ENCODE peak calls at places on chromosomes 4 and X, in four cellular contexts. O is lower leg skin, D is tibial nerve, K is stomach. Z is an unnamed sample.

GRCh38 chrX:30812326-30812725 is 76.7 kb downstream of the TAB3 start:
- DNase-seq in D (no peak), K (no peak), O (no peak), Z (no peak)

GRCh38 chr4:88296413-88297052 is 12.2 kb upstream of the PPM1K start:
- DNase-seq in O (no peak), D (no peak), K (no peak), Z (no peak)

GRCh38 chrX:132774312-132774711 is 184.1 kb downstream of the HS6ST2 start:
- DNase-seq in O (no peak), K (no peak), D (no peak), Z (no peak)

GRCh38 chr4:155889036-155889793 is 14.3 kb upstream of the TDO2 start:
- DNase-seq in D (no peak), O (no peak), K (no peak), Z (peak; percentile 68)

GRCh38 chr4:23165669-23166068 is 472.9 kb downstream of the GBA3 start:
- DNase-seq in D (no peak), K (no peak), O (no peak), Z (no peak)

GRCh38 chr4:20687894-20688293 is 12.4 kb upstream of the PACRGL start:
- DNase-seq in K (no peak), D (no peak), O (no peak), Z (no peak)

GRCh38 chr4:152856960-152857359 is 77.2 kb downstream of the ARFIP1 start:
- DNase-seq in D (no peak), O (no peak), K (no peak), Z (no peak)

GRCh38 chr4:179751669-179752068 is 2309.4 kb upstream of the AGA start:
- DNase-seq in K (no peak), D (no peak), O (no peak), Z (no peak)

GRCh38 chr4:122602277-122603142 is 18.4 kb downstream of the IL21 start:
- DNase-seq in O (no peak), D (no peak), K (no peak), Z (no peak)

GRCh38 chr4:151806511-151806927 is 45.7 kb upstream of the GATB start:
- DNase-seq in D (no peak), K (no peak), O (no peak), Z (no peak)

GRCh38 chr4:150385606-150386005 is 196.3 kb upstream of the MAB21L2 start:
- DNase-seq in O (no peak), K (no peak), D (peak; percentile 17), Z (no peak)

GRCh38 chr4:176150283-176150682 is 45.1 kb downstream of the SPATA4 start:
- DNase-seq in K (no peak), O (no peak), D (no peak), Z (no peak)

GRCh38 chrX:14357314-14357713 is 172.0 kb upstream of the GLRA2 start:
- DNase-seq in D (no peak), K (no peak), O (no peak), Z (no peak)

GRCh38 chrX:103556941-103557340 is 28.4 kb upstream of the TCEAL4 start:
- DNase-seq in O (no peak), D (no peak), K (no peak), Z (no peak)

GRCh38 chr4:76836860-76837564 is 60.9 kb downstream of the SOWAHB start:
- DNase-seq in O (no peak), D (no peak), K (no peak), Z (no peak)

GRCh38 chr4:168566736-168567135 is 69.9 kb downstream of the PALLD start:
- DNase-seq in O (no peak), D (no peak), K (no peak), Z (no peak)

GRCh38 chr4:37882665-37883296 is 8.1 kb upstream of the TBC1D1 start:
- DNase-seq in K (no peak), O (no peak), D (no peak), Z (no peak)

GRCh38 chr4:177237291-177237690 is 72.4 kb upstream of the NEIL3 start:
- DNase-seq in O (no peak), K (no peak), D (no peak), Z (no peak)

GRCh38 chr4:1310031-1310795 is 20.5 kb downstream of the MAEA start:
- DNase-seq in D (no peak), K (no peak), O (no peak), Z (peak; percentile 17)

GRCh38 chr4:1307951-1308735 is 18.5 kb downstream of the MAEA start:
- DNase-seq in D (no peak), O (no peak), K (no peak), Z (no peak)

GRCh38 chr4:1305781-1306455 is 16.2 kb downstream of the MAEA start:
- DNase-seq in O (no peak), D (no peak), K (no peak), Z (peak; percentile 27)

GRCh38 chr4:1310796-1311715 is 21.4 kb downstream of the MAEA start:
- DNase-seq in D (no peak), O (no peak), K (no peak), Z (peak; percentile 48)

DNA sequence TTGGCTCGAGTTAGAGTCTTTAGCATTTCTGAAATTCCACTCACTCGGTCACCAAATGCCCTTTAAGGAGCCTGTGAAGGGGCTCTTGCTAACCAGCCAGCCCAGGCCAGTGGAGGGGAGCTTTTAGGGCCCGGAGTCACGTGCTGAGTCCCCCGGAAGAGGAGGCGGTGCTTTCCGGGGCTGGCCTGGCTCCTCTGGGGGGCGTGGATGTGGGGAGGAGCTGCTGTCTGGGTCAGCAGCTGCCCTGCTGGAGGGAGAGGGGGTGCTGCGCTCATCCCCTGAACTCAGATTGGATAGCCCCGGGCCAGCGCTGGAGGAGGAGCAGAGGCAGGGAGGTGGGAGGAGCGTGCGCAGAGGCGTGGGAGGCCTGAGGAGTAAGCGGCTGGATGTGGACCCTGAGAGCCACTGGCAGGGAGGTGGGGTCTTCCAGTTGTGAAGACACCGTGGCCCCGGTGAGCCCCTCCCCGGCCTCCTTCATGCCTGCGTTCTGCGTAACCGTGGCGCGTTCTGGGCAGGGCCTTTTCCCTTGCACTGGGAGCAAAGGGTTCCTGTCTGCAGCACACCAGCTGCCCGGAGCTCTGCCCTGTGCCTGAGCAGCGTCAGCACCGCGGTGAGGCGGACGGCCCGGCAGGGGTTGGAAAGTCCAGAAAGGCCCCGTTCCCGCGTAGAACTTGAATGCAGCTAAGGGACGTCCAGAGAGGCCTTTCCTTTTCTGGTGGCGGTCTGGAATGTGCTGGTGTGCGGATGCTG is 19.7 kb downstream of the MAEA start:
- DNase-seq in K (peak; percentile 68), O (peak; percentile 96), D (peak; percentile 81), Z (peak; percentile 83)
- TF ChIP-seq POLR2A in K (no peak), O (no peak), D (no peak), Z (no peak)

GRCh38 chr4:73851293-73851692 is 1.8 kb upstream of the PF4V1 start:
- DNase-seq in O (no peak), D (no peak), K (no peak), Z (no peak)

GRCh38 chr4:73853718-73854473 is 800 bp downstream of the PF4V1 start:
- DNase-seq in K (no peak), O (no peak), D (no peak), Z (no peak)

GRCh38 chr4:73855406-73855805 is 2.3 kb downstream of the PF4V1 start:
- DNase-seq in K (no peak), D (no peak), O (no peak), Z (no peak)

GRCh38 chr4:73852771-73853170 is 325 bp upstream of the PF4V1 start:
- DNase-seq in K (no peak), D (no peak), O (no peak), Z (no peak)

DNA sequence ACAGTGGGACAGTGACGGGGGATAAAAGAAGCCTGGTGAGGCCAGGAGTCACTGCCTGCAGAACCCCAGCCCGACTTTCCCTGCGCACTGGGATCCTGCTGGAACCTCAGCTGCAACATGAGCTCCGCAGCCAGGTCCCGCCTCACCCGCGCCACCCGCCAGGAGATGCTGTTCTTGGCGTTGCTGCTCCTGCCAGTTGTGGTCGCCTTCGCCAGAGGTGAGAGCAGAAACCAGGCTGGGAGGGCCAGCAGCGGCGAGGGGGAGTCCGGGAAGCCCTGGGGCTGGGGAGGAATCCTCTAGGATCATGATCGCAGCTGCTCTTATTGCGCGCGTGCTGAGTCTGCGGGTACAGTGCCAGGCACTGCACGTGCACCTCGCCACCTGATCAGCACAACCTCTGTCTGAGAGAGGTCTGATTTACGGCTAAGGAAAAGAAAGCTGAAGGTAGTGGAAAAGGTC is at the start of gene PF4V1:
- DNase-seq in O (peak; percentile 82), K (peak; percentile 50), D (no peak), Z (peak; percentile 61)
- H3K4me3 ChIP-seq in O (no peak within 1 kb of the TSS), K (peak within 1 kb of the TSS; percentile 28), D (no peak within 1 kb of the TSS), Z (peak within 1 kb of the TSS; percentile 19)

DNA sequence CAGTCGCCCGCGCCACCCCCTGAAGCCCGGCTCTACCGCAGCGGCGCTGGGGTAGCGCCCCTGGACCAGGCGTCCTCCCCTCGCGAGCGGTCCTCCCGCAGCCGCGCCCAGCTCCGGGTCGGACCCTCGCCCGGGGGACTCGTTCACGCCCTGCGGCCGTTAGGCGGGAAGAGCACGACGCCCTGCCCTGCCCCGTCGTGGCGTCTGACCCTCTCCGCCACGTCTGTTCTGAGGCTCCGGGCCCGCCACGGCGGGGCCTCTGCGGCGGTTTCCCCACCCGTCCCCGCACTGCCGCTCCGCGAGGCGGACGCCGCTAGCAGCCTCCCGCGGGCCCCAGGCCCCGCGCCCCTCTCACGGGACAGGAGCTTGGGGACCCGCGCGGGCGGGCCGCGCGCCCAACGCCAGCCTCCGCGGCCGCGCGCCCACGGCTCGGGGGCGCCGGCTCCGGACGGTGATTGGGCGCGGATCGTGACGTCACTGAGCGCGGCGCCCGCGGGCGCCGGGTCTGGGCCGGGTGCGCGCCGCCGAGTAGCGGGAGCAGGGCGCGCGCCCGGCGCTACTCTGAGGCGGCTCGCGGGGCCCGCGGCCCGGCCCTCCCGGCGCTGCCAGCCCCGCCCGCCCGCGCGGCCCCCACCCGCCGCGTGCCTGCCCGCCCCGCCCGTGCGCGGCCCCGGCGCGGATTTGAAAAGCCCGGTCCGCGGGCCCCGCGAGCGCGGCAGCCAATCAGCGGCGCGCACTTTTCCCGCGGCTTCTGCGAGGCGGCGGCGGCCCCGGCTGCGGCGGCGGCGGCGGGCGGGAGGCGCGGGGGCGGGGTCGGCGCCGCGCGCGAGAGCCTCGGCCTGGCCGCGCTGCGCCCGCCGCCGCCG is at the start of gene NSD2:
- DNase-seq in D (peak; percentile 78), O (peak; percentile 97), K (peak; percentile 93), Z (peak; percentile 92)
- TF ChIP-seq POLR2A in D (peak; percentile 72), O (no peak), K (no peak), Z (peak; percentile 87)

GRCh38 chrX:107672955-107673378 is 44.7 kb downstream of the PRPS1 start:
- DNase-seq in K (peak; percentile 77), O (peak; percentile 96), D (peak; percentile 67), Z (peak; percentile 73)

GRCh38 chrX:107673401-107673800 is 45.1 kb downstream of the PRPS1 start:
- DNase-seq in K (no peak), D (no peak), O (no peak), Z (no peak)

GRCh38 chrX:107675365-107675654 is 47.0 kb downstream of the PRPS1 start:
- DNase-seq in D (no peak), K (no peak), O (no peak), Z (no peak)

GRCh38 chrX:107674480-107675364 is 46.4 kb downstream of the PRPS1 start:
- DNase-seq in D (peak; percentile 69), K (peak; percentile 58), O (peak; percentile 97), Z (no peak)

DNA sequence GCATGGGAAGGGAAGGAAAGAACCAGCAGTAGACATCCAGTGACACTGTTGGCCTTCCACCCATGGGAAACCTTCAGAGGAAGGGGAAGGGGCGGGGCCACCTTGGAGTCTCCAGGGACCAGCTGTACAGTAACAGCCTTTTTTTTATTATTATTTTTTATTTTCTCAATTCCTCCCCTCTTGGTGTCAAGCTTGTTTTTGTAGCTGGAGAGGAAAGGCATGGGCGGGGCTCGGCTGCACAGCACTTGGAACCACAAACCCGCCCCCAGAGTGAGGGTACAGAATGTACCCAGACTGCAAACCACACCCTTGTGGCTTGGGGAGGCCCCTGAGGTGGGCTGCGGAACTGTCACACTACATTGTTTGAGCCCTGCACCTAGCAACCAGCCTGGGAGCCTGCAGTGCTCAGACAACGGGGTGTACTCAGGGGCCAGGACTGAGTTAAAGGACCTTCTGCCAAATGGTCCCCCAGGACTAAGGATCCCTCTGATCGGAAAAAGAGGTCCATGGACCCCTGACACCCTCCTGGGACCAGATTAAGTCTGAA is 45.7 kb downstream of the PRPS1 start:
- DNase-seq in D (peak; percentile 75), O (peak; percentile 97), K (peak; percentile 87), Z (peak; percentile 68)
- H3K4me3 ChIP-seq in D (peak overlapping the region; percentile 67), O (no peak overlapping the region), K (no peak overlapping the region), Z (no peak overlapping the region)

Z was measured in right lobe of liver.